ENCODE peak calls at places on chromosomes 12 and 14, in six cellular contexts. X, P, F, T, G and J are unnamed samples.
A peak's percentile ranks its signal among the peaks of the same experiment; 100 is the strongest.

GRCh38 chr12:95204141-95204866 is 13.0 kb downstream of the FGD6 start:
- DNase-seq in X (no peak), P (peak; percentile 13), F (no peak), T (peak; percentile 91), G (peak; percentile 93), J (no peak)

GRCh38 chr12:2358986-2359658 is 306.3 kb downstream of the CACNA1C start:
- DNase-seq in X (no peak), P (no peak), F (no peak), T (peak; percentile 27), G (no peak), J (no peak)

GRCh38 chr14:67515386-67516079 is 17.6 kb upstream of the PLEKHH1 start:
- DNase-seq in X (no peak), P (no peak), F (peak; percentile 63), T (peak; percentile 14), G (no peak), J (peak; percentile 49)

GRCh38 chr14:75657331-75657730 is 3.3 kb downstream of the ERG28 start:
- DNase-seq in X (no peak), P (no peak), F (no peak), T (no peak), G (no peak), J (no peak)

GRCh38 chr12:85468356-85469157 is 188.5 kb downstream of the ALX1 start:
- DNase-seq in X (no peak), P (no peak), F (peak; percentile 56), T (peak; percentile 76), G (peak; percentile 47), J (no peak)

GRCh38 chr14:51138353-51139103 is 43.6 kb upstream of the TRIM9 start:
- DNase-seq in X (no peak), P (no peak), F (no peak), T (no peak), G (no peak), J (no peak)

GRCh38 chr14:59200214-59200613 is 11.7 kb downstream of the DAAM1 start:
- DNase-seq in X (no peak), P (no peak), F (no peak), T (no peak), G (no peak), J (no peak)

GRCh38 chr12:82608706-82609105 is 78.0 kb upstream of the TMTC2 start:
- DNase-seq in X (no peak), P (no peak), F (no peak), T (peak; percentile 40), G (peak; percentile 41), J (no peak)

GRCh38 chr12:129911437-129912049 is 7.7 kb upstream of the TMEM132D start:
- DNase-seq in X (no peak), P (peak; percentile 11), F (no peak), T (peak; percentile 0), G (peak; percentile 23), J (peak; percentile 26)

GRCh38 chr12:79296128-79296527 is 394.6 kb downstream of the PAWR start:
- DNase-seq in X (no peak), P (no peak), F (no peak), T (no peak), G (no peak), J (no peak)

GRCh38 chr14:61889914-61890351 is 127.7 kb downstream of the SNAPC1 start:
- DNase-seq in X (peak; percentile 46), P (no peak), F (no peak), T (no peak), G (no peak), J (peak; percentile 89)

GRCh38 chr12:90086281-90086680 is 377.6 kb upstream of the ATP2B1 start:
- DNase-seq in X (no peak), P (no peak), F (no peak), T (no peak), G (no peak), J (no peak)

GRCh38 chr12:90091809-90092208 is 383.2 kb upstream of the ATP2B1 start:
- DNase-seq in X (no peak), P (no peak), F (no peak), T (no peak), G (no peak), J (peak; percentile 7)

GRCh38 chr12:90085491-90086274 is 377.0 kb upstream of the ATP2B1 start:
- DNase-seq in X (no peak), P (no peak), F (no peak), T (peak; percentile 21), G (no peak), J (no peak)

DNA sequence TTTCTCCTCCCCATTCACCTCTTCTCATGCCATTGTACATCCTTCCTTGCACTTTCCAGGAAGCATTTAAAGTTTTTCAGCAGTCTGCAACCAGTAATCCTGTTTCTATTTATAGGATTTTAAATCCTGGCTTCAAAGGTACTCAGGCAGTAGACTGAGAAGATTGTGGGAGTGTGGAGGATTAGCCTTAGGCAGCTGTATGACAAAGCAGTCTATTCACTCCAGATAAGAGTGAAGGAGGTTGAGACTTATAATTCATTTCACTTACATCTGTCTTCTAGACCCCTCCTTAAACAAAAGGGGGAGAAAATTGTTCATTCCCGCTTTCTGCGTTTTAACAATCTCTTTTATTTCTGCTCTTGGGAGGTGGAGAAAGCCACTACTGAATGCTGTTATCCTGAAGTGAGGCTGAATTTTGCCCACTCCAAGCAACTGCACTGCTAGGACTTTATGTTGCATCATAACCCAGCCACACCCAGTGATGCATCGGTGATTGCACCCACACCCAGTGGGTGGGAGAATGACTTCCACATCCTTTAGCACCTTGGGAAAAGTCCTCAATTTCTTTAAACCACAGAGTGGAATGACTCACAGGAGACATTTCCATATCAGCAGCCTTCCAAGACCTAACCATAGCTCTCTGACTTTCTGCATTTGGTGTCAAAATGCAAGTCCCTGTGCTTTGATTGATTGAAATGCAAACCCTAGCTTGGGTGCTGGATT is 382.5 kb upstream of the ATP2B1 start:
- DNase-seq in X (no peak), P (peak; percentile 5), F (no peak), T (peak; percentile 75), G (peak; percentile 97), J (no peak)
- H3K4me3 ChIP-seq in X (no peak overlapping the region), P (no peak overlapping the region), F (no peak overlapping the region), T (no peak overlapping the region), G (peak overlapping the region; percentile 9), J (no peak overlapping the region)

GRCh38 chr12:12474471-12474928 is 88.2 kb downstream of the DUSP16 start:
- DNase-seq in X (no peak), P (no peak), F (no peak), T (no peak), G (no peak), J (peak; percentile 80)
- H3K27ac ChIP-seq in X (peak overlapping the region; percentile 71), P (peak overlapping the region; percentile 57), F (no peak overlapping the region), T (no peak overlapping the region), G (no peak overlapping the region), J (peak overlapping the region; percentile 88)

GRCh38 chr12:122402264-122402663 is 20.2 kb downstream of the CLIP1 start:
- DNase-seq in X (no peak), P (no peak), F (peak; percentile 47), T (no peak), G (no peak), J (no peak)

GRCh38 chr12:122403831-122404230 is 18.6 kb downstream of the CLIP1 start:
- DNase-seq in X (no peak), P (no peak), F (peak; percentile 58), T (no peak), G (no peak), J (no peak)

GRCh38 chr12:122403115-122403770 is 19.2 kb downstream of the CLIP1 start:
- DNase-seq in X (no peak), P (no peak), F (no peak), T (no peak), G (no peak), J (peak; percentile 73)

GRCh38 chr12:122407208-122407607 is 15.3 kb downstream of the CLIP1 start:
- DNase-seq in X (no peak), P (no peak), F (peak; percentile 6), T (no peak), G (no peak), J (no peak)

DNA sequence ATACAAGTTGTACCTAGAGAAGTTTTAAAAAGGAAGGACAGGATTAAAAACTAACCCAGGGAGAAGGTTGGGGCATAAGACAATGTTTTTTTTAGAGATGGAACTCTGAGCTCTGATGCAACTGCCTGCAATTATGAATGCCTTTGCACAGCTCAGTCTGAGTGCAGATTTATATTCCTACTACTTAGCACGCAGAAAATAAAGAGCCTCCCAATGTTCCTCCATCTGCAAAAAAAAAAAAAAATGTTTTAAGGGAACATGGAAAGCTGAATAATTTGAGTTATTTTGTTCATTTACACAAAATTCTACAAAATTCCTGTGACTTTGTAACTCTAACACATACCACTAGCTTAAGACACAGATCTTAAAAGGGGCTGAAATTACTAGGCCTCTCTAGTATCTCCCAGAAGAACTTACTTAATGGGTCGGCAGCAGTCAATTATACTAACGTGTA is 15.7 kb downstream of the CLIP1 start:
- DNase-seq in X (no peak), P (no peak), F (peak; percentile 11), T (peak; percentile 65), G (no peak), J (no peak)
- H3K4me3 ChIP-seq in X (no peak overlapping the region), P (no peak overlapping the region), F (no peak overlapping the region), T (no peak overlapping the region), G (no peak overlapping the region), J (no peak overlapping the region)

GRCh38 chr14:77663289-77663688 is 44.5 kb downstream of the ALKBH1 start:
- DNase-seq in X (no peak), P (peak; percentile 24), F (no peak), T (no peak), G (peak; percentile 50), J (no peak)
- H3K27ac ChIP-seq in X (no peak overlapping the region), P (peak overlapping the region; percentile 69), F (no peak overlapping the region), T (no peak overlapping the region), G (no peak overlapping the region), J (no peak overlapping the region)

DNA sequence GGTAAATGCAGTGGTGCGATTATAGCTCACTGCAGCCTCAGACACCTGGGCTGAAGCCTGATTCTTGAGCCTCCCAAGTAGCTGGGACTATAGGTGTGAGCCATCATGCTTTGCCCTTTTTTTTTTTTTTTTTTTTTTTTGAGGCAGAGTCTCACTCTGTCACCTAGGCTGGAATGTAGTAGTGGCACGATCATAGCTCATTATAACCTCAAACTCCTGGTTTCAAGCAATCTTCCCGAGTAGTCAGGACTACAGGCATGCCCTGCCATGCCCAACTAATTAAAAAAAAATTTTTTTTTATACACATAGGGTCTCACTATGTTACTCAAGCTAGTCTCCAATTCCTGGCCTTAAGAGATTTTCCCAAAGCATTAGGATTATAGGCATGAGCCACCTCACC is 6.9 kb downstream of the ATP2A2 start:
- DNase-seq in X (no peak), P (no peak), F (no peak), T (no peak), G (no peak), J (no peak)
- H3K4me3 ChIP-seq in X (no peak overlapping the region), P (no peak overlapping the region), F (no peak overlapping the region), T (no peak overlapping the region), G (no peak overlapping the region), J (no peak overlapping the region)

GRCh38 chr14:30608533-30609006 is 13.5 kb upstream of the SCFD1 start:
- DNase-seq in X (no peak), P (no peak), F (no peak), T (peak; percentile 15), G (peak; percentile 48), J (no peak)
- H3K27ac ChIP-seq in X (no peak overlapping the region), P (no peak overlapping the region), F (no peak overlapping the region), T (no peak overlapping the region), G (peak overlapping the region; percentile 8), J (no peak overlapping the region)

DNA sequence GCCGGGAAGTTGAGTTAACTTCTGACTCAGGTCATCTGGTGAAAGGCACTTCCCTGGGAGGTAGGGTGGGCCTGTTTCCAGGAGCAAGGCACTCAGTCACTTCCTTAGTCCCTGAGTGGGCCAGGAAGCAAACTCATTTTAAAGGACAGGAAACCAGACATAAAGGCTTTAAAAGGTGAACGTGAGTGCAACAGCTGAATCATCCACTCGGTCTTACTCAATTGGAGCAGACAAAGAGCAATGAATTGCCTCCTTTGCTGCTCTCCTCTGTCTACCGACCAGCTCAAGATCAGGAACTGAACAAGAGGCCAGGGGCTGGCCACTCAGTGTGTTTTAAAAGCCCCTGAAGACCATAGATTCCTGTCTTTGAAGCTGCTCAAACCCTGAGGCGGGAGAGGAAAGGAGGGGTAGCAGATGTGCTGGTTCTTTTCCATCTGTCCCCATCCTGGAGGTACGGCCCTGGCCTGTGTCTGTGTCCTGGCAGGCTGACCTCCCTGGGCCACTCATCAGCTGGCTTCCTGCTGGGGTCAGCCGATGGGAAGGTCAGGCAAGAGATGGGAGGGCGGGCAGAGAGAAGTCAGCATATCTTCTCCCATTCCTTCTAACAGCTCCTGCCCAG is 148.9 kb downstream of the PPM1H start:
- DNase-seq in X (no peak), P (peak; percentile 76), F (no peak), T (peak; percentile 92), G (peak; percentile 99), J (no peak)
- H3K4me3 ChIP-seq in X (no peak overlapping the region), P (no peak overlapping the region), F (no peak overlapping the region), T (no peak overlapping the region), G (no peak overlapping the region), J (no peak overlapping the region)